ENCODE peak calls at places on chromosome 19, in five cellular contexts. Q, D, N, G and W are unnamed samples.

GRCh38 chr19:4606921-4607678 is 32.2 kb upstream of the TNFAIP8L1 start:
- DNase-seq in Q (no peak), D (no peak), N (no peak), G (no peak), W (no peak)

GRCh38 chr19:34236035-34236793 is 18.1 kb upstream of the GARRE1 start:
- DNase-seq in Q (no peak), D (no peak), N (no peak), G (peak), W (no peak)

GRCh38 chr19:2365201-2365970 is 5.3 kb downstream of the TMPRSS9 start:
- DNase-seq in Q (no peak), D (no peak), N (no peak), G (no peak), W (no peak)

GRCh38 chr19:2424686-2425621 is 2.4 kb downstream of the TIMM13 start:
- DNase-seq in Q (no peak), D (peak), N (peak), G (no peak), W (no peak)

GRCh38 chr19:30870861-30871260 is 478.4 kb downstream of the TSHZ3 start:
- DNase-seq in Q (no peak), D (no peak), N (no peak), G (no peak), W (no peak)

GRCh38 chr19:6232567-6232966 is 47.2 kb downstream of the MLLT1 start:
- DNase-seq in Q (no peak), D (peak), N (no peak), G (no peak), W (no peak)

GRCh38 chr19:42030605-42031004 is 36.6 kb upstream of the ATP1A3 start:
- DNase-seq in Q (no peak), D (no peak), N (no peak), G (no peak), W (no peak)

GRCh38 chr19:29002336-29002735 is 210.6 kb downstream of the UQCRFS1 start:
- DNase-seq in Q (no peak), D (no peak), N (no peak), G (no peak), W (no peak)

GRCh38 chr19:289651-290538 is 1.3 kb downstream of the PLPP2 start:
- DNase-seq in Q (no peak), D (no peak), N (peak), G (peak), W (no peak)

GRCh38 chr19:46580247-46580646 is 20.9 kb upstream of the CALM3 start:
- DNase-seq in Q (no peak), D (no peak), N (no peak), G (no peak), W (no peak)

GRCh38 chr19:38734426-38735256 is 9.6 kb downstream of the CAPN12 start:
- DNase-seq in Q (no peak), D (peak), N (peak), G (peak), W (no peak)

GRCh38 chr19:29672933-29673336 is 7.7 kb downstream of the PLEKHF1 start:
- DNase-seq in Q (no peak), D (no peak), N (peak), G (no peak), W (no peak)

GRCh38 chr19:44566984-44567383 is 37.5 kb upstream of the CEACAM20 start:
- DNase-seq in Q (no peak), D (peak), N (no peak), G (no peak), W (no peak)

GRCh38 chr19:44748426-44749254 is at the start of gene BCL3:
- DNase-seq in Q (no peak), D (peak), N (peak), G (peak), W (peak)

GRCh38 chr19:42450314-42450934 is 7.7 kb upstream of the CXCL17 start:
- DNase-seq in Q (peak), D (peak), N (peak), G (peak), W (peak)

GRCh38 chr19:47272448-47273312 is 2.0 kb upstream of the INAFM1 start:
- DNase-seq in Q (peak), D (peak), N (peak), G (peak), W (no peak)

GRCh38 chr19:5536337-5536894 is 31.3 kb downstream of the TINCR start:
- DNase-seq in Q (no peak), D (no peak), N (peak), G (no peak), W (no peak)

GRCh38 chr19:28425431-28425931 is 787.5 kb downstream of the UQCRFS1 start:
- DNase-seq in Q (no peak), D (no peak), N (no peak), G (no peak), W (no peak)

GRCh38 chr19:2333027-2333806 is 4.7 kb downstream of the SPPL2B start:
- DNase-seq in Q (no peak), D (no peak), N (peak), G (no peak), W (no peak)

DNA sequence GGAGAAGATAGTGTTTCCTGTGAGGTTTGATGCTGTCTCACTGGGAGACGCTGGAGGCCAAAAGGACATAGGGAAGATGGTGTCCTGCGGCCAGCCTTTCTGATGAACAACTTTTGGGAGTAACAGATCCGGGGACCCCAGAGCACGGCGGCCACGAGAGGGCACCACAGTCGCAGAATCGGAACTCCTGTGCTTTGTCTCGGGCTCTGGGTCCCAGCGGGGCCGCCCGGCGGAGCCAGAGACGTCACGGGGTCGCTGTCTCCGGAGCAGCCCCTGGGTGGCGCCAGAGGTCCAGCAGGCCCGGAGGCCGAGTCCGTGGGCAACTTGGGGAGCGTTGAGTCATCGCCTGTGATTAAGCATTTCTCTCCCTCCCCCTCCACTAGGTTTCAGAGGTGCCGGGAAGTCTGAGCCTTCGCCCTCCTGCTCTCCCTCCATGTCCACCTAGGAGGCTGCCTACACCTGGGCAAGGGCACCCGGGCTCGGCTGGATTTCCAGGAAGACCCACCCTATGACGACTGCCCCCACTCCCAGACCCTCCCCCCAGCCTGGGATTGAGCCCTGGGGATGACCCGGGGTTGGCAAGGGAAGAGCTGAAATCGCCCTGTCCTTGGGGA is 3.2 kb downstream of the NANOS3 start:
- DNase-seq in Q (peak), D (peak), N (peak), G (peak), W (peak)
- TF ChIP-seq POLR2A in Q (no peak), D (no peak), N (no peak), G (no peak), W (peak)

DNA sequence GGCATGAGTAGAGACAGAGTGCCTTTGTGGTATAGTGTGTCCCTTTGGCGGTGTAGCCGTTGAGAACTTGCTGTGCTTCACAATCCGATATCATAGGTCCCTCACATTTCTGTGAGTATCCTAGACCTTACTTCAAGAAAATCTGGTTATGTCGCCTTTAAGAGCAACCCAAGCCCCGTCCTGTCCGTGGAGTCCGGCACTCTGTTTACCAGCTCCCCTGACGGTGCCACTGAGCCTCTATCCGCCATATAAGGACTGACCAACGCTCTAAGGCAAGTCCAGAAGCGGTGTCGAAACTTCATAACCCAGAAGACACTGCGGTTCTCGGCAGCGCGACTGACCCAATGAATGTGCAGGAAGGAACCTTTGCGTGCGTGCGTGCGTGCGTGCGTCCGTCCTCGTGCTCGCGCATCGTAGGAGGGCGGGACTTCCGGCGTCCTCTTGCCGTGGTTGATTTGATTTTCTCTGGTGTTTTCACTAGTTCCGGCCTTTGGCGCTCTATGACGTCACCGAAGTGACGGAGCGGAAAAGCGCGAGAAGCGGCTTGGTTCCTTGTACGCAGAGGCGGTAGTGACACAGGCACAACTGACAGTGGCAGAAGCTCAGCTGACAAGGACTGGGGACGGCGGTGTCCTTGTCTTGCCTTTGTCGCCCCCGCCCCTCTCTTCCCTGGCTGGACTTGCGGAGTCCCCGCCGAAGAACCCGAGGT is at the start of the genes TRAPPC2B and ZNF547:
- DNase-seq in Q (peak), D (peak), N (peak), G (peak), W (peak)
- TF ChIP-seq POLR2A in Q (no peak), D (peak), N (no peak), G (no peak), W (peak)

GRCh38 chr19:40798223-40798996 is 581 bp upstream of the EGLN2 start:
- DNase-seq in Q (peak), D (peak), N (peak), G (peak), W (peak)

GRCh38 chr19:40799558-40800338 is 757 bp downstream of the EGLN2 start:
- DNase-seq in Q (no peak), D (peak), N (peak), G (no peak), W (peak)

GRCh38 chr19:40800339-40800996 is 1.5 kb downstream of the EGLN2 start:
- DNase-seq in Q (no peak), D (no peak), N (no peak), G (no peak), W (no peak)

GRCh38 chr19:40797963-40798222 is 1.1 kb upstream of the EGLN2 start:
- DNase-seq in Q (no peak), D (no peak), N (no peak), G (no peak), W (no peak)

DNA sequence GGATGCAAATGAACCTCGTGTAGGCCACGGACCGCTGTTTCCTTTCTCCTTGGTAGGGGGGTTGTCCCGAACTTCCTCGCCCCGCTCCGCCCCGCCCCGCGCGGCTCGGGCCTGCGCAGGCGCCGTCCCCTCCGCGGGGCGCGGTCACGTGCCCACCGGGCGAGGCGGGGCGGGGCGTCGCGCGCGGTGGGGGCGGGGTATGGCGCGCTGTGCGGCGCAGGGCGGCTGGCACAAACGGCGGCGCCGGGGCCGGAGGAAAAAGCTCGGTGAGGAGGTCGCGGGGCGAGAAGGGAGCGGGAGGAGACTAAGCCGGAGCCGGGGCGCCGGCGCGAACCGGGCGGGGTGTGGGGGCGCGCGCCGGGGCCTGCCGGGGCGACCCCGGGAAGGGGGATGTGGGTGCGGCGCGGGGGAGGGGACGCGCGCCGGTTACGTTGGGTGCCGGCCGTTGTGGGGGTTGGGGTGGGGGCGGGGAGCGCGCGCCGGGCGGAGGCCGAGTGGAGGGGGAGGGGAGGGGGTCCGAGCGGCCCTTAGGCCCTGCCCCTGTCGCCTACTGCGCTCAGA is at the start of gene EGLN2:
- DNase-seq in Q (no peak), D (peak), N (no peak), G (no peak), W (peak)
- TF ChIP-seq POLR2A in Q (peak), D (peak), N (no peak), G (no peak), W (no peak)

GRCh38 chr19:55674841-55675660 is at the start of gene EPN1:
- DNase-seq in Q (peak), D (peak), N (peak), G (peak), W (peak)
- TF ChIP-seq POLR2A in Q (no peak), D (peak), N (no peak), G (no peak), W (peak)

GRCh38 chr19:55258828-55259539 is at the start of gene PPP6R1:
- DNase-seq in Q (peak), D (peak), N (peak), G (peak), W (peak)
- TF ChIP-seq POLR2A in Q (peak), D (peak), N (peak), G (no peak), W (peak)

DNA sequence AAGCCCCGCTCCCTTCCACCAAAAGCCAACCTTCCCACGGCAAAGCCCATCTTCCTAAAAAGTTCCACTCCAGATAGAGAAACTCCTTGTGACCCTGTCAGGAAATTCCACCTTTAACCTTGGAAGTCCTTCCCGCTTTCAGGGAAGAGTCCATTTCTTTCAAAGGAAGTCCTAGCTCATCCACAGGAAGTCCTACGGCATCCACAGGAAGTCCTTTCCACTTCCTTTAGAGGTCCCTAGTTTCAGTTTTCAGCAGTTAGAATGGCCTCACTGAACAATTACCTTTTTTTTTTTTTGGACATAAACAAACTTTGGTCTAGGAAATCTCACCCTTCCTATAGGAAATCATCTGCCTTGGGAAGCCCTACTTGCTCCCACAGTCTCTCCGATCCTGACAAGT is 31.7 kb downstream of the TRPM4 start:
- DNase-seq in Q (no peak), D (no peak), N (no peak), G (no peak), W (no peak)
- TF ChIP-seq POLR2A in Q (no peak), D (no peak), N (no peak), G (no peak), W (no peak)

GRCh38 chr19:24177686-24178085 is 90.7 kb downstream of the ZNF254 start:
- DNase-seq in Q (no peak), D (no peak), N (no peak), G (no peak), W (no peak)
- TF ChIP-seq POLR2A in Q (no peak), D (no peak), N (no peak), G (no peak), W (no peak)

GRCh38 chr19:58559275-58560006 is 1.0 kb upstream of the UBE2M start:
- DNase-seq in Q (peak), D (peak), N (peak), G (peak), W (no peak)
- TF ChIP-seq POLR2A in Q (peak), D (peak), N (peak), G (no peak), W (peak)

GRCh38 chr19:58394821-58395219 is 636 bp upstream of the RNF225 start:
- DNase-seq in Q (no peak), D (no peak), N (no peak), G (no peak), W (no peak)

GRCh38 chr19:58396691-58397532 is 1.5 kb downstream of the RNF225 start:
- DNase-seq in Q (no peak), D (no peak), N (no peak), G (no peak), W (no peak)

GRCh38 chr19:58395979-58396627 is 647 bp downstream of the RNF225 start:
- DNase-seq in Q (no peak), D (no peak), N (no peak), G (no peak), W (no peak)

GRCh38 chr19:58393725-58394033 is 1.8 kb upstream of the RNF225 start:
- DNase-seq in Q (no peak), D (no peak), N (no peak), G (no peak), W (no peak)

DNA sequence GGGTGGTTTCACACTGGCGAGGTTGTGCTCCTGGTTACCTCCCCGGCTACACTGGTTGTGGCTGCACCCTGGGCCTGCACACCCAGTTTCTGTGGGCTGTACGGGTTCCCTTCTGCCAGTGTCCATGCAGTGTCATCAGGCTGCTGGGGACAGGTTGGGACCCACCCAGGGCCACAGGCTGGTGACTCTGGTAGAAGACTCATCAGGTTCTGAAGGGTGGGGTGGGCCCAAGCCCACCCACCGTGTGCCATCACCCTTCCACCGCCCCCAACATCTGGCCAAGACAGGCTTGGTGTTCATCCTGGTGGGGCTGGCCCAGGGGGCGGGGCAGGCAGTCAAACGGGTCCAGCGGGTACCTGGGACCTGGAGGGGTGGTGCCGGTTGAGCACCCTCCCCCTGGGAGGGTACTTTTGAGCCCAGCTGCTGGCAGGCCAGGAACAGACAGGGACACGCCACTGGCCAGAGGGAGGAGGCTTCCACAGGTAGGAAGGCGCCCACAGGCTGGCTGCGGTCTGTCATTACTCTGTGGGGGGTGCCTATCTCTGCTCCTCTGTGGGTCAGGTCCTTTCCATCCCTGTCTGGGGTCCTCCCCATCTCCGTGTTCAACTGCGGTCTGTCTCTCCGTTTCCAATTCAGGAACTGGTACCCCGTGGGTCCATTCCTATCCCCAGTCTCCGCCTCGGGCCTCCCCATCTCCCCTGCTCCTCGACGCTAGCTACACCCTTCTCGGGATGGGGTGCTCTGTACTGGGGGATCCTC is at the start of gene RNF225:
- DNase-seq in Q (no peak), D (peak), N (no peak), G (no peak), W (no peak)
- TF ChIP-seq POLR2A in Q (no peak), D (peak), N (no peak), G (no peak), W (peak)

GRCh38 chr19:17539288-17540117 is 15.9 kb upstream of the COLGALT1 start:
- DNase-seq in Q (peak), D (peak), N (peak), G (peak), W (peak)
- TF ChIP-seq POLR2A in Q (no peak), D (peak), N (no peak), G (no peak), W (no peak)